ENCODE peak calls at places on chromosomes 7 and 10, in eight cellular contexts. M, C, G, Q, B, T, L and E are unnamed samples.

GRCh38 chr7:130758429-130759056 is 24.5 kb upstream of the KLF14 start:
- DNase-seq in L (no peak), Q (peak; percentile 84), B (no peak), T (peak; percentile 73), G (peak; percentile 77), C (no peak), M (no peak), E (peak; percentile 57)

GRCh38 chr7:57432583-57432982 is 17.4 kb upstream of the ZNF716 start:
- DNase-seq in Q (no peak), C (no peak), G (no peak), B (no peak), L (no peak), M (no peak), T (no peak), E (no peak)

GRCh38 chr7:37921340-37921805 is 933 bp downstream of the EPDR1 start:
- DNase-seq in B (peak; percentile 30), T (peak; percentile 71), C (peak; percentile 63), Q (peak; percentile 53), L (no peak), G (peak; percentile 36), M (peak; percentile 64), E (no peak)

GRCh38 chr10:6138456-6138855 is 49.6 kb downstream of the RBM17 start:
- DNase-seq in Q (no peak), T (no peak), G (no peak), C (no peak), L (no peak), M (no peak), B (no peak), E (no peak)

GRCh38 chr7:151883872-151884271 is 7.0 kb upstream of the PRKAG2 start:
- DNase-seq in L (no peak), B (no peak), M (no peak), G (no peak), C (no peak), Q (no peak), T (no peak), E (no peak)

GRCh38 chr7:122460936-122461335 is 156.4 kb upstream of the FEZF1 start:
- DNase-seq in L (no peak), B (no peak), T (no peak), G (no peak), Q (no peak), M (no peak), C (no peak), E (no peak)

GRCh38 chr7:28855538-28856217 is 102.5 kb downstream of the TRIL start:
- DNase-seq in M (peak; percentile 96), G (peak; percentile 93), B (no peak), L (peak; percentile 37), C (no peak), Q (peak; percentile 90), T (peak; percentile 91), E (peak; percentile 86)

GRCh38 chr7:124856299-124856888 is 73.2 kb downstream of the POT1 start:
- DNase-seq in B (no peak), T (peak; percentile 59), G (peak; percentile 71), Q (peak; percentile 64), M (peak; percentile 5), C (no peak), L (no peak), E (peak; percentile 24)

GRCh38 chr7:24504871-24505270 is 68.4 kb upstream of the PALS2 start:
- DNase-seq in G (no peak), C (no peak), Q (no peak), T (no peak), M (no peak), L (no peak), B (no peak), E (no peak)

GRCh38 chr10:35822316-35822715 is 180.2 kb upstream of the FZD8 start:
- DNase-seq in M (peak; percentile 47), Q (peak; percentile 91), G (peak; percentile 76), B (peak; percentile 84), T (peak; percentile 64), C (peak; percentile 57), L (peak; percentile 65), E (peak; percentile 44)

GRCh38 chr10:115696747-115697146 is 576.3 kb downstream of the GFRA1 start:
- DNase-seq in C (no peak), Q (no peak), T (no peak), M (no peak), L (no peak), G (no peak), B (no peak), E (no peak)

GRCh38 chr10:67280405-67280804 is 354.6 kb downstream of the LRRTM3 start:
- DNase-seq in Q (no peak), T (no peak), M (no peak), B (no peak), L (no peak), C (no peak), G (no peak), E (no peak)

GRCh38 chr7:96991850-96992623 is 13.3 kb upstream of the DLX6 start:
- DNase-seq in G (no peak), Q (no peak), T (no peak), C (no peak), M (no peak), L (no peak), B (no peak), E (no peak)

GRCh38 chr10:18195060-18195799 is 55.0 kb downstream of the CACNB2 start:
- DNase-seq in L (no peak), C (no peak), M (no peak), G (peak; percentile 33), B (no peak), Q (peak; percentile 20), T (peak; percentile 20), E (peak; percentile 19)

DNA sequence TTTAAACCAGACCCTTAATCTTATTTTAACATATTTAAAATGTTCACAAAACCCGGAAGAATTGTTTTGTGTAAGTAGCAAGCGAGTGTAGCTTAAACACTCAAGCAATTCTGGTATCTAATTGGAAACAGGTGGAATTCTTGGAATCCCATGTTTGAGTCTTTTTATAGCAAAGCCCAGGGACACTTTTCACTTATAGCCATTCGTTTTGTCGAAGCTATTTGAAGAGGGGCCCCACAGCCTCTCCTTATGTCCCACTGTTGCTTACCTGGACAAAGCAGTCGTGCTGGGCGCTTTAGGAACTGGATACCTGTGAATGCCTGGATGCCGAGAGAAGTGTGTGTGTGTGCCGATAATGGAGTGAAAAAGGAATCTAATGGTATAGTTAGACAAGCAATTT is 3.3 kb downstream of the CUX1 start:
- DNase-seq in M (no peak), B (no peak), L (no peak), G (no peak), T (no peak), Q (peak; percentile 54), C (peak; percentile 22), E (no peak)
- H3K4me3 ChIP-seq in M (no peak overlapping the region), B (no peak overlapping the region), L (no peak overlapping the region), G (no peak overlapping the region), T (no peak overlapping the region), Q (no peak overlapping the region), C (no peak overlapping the region), E (no peak overlapping the region)

GRCh38 chr7:158958618-158959017 is 102.3 kb downstream of the DYNC2I1 start:
- DNase-seq in T (no peak), L (no peak), G (no peak), C (no peak), B (no peak), Q (no peak), M (no peak), E (no peak)

GRCh38 chr7:158957507-158957900 is 101.1 kb downstream of the DYNC2I1 start:
- DNase-seq in L (no peak), G (no peak), C (no peak), B (no peak), Q (no peak), M (no peak), T (no peak), E (no peak)

GRCh38 chr7:158959021-158959717 is 102.8 kb downstream of the DYNC2I1 start:
- DNase-seq in Q (no peak), M (no peak), B (no peak), T (no peak), G (no peak), L (no peak), C (no peak), E (no peak)

GRCh38 chr7:158956805-158957506 is 100.6 kb downstream of the DYNC2I1 start:
- DNase-seq in C (no peak), B (no peak), G (no peak), M (no peak), L (no peak), T (no peak), Q (no peak), E (no peak)

GRCh38 chr7:158957921-158958471 is 101.6 kb downstream of the DYNC2I1 start:
- DNase-seq in M (no peak), G (no peak), B (no peak), T (no peak), Q (no peak), L (no peak), C (peak; percentile 85), E (no peak)
- H3K4me3 ChIP-seq in M (no peak overlapping the region), G (no peak overlapping the region), B (peak overlapping the region; percentile 36), T (no peak overlapping the region), Q (no peak overlapping the region), L (peak overlapping the region; percentile 20), C (peak overlapping the region; percentile 10), E (no peak overlapping the region)

DNA sequence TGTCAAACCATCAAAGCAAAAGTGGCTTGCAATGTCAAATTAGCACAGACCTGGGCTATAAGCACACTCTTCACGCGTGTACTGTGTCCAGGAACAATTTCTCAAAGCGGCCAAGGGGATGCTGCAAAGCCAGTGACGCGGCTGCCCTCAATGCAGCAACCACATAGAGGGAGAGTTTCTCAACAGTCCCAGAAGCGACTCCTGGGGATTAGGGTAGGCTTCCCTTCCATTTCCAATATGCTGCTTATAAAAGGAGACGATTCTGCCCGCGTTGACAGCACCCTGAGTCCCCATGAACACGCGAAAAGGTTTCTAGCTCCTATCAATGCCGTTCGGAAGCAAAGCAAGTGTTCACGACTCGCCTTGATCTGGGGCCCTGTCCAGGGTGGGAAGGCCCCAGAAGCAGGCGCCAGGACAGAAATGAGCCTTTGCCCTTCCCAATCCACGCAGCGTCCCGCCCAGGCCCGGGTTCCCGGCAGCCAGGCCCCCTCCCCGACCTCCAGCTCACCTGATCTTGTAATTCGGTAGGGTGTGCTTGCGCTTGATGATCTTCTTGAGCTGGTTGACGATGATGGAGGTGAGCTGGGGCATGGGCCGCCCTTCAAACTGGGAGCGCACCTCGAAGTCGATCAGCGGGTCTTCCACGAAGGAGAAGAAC is 1.3 kb downstream of the PDZD8 start:
- DNase-seq in M (no peak), C (peak; percentile 60), G (peak; percentile 74), L (no peak), T (peak; percentile 50), B (peak; percentile 53), Q (peak; percentile 58), E (no peak)
- H3K4me3 ChIP-seq in M (peak overlapping the region; percentile 84), C (peak overlapping the region; percentile 95), G (peak overlapping the region; percentile 96), L (peak overlapping the region; percentile 90), T (peak overlapping the region; percentile 64), B (peak overlapping the region; percentile 93), Q (peak overlapping the region; percentile 89), E (peak overlapping the region; percentile 85)

GRCh38 chr10:48459270-48460147 is 145.4 kb downstream of the ARHGAP22 start:
- DNase-seq in Q (no peak), L (no peak), T (no peak), M (no peak), G (no peak), B (no peak), C (no peak), E (no peak)

GRCh38 chr10:48457949-48458661 is 146.8 kb downstream of the ARHGAP22 start:
- DNase-seq in C (no peak), L (no peak), G (no peak), B (no peak), T (no peak), Q (no peak), M (no peak), E (no peak)

GRCh38 chr10:48458662-48459048 is 146.2 kb downstream of the ARHGAP22 start:
- DNase-seq in M (no peak), L (no peak), T (no peak), Q (no peak), C (no peak), B (no peak), G (no peak), E (no peak)

GRCh38 chr10:48461623-48462481 is 143.0 kb downstream of the ARHGAP22 start:
- DNase-seq in C (no peak), T (no peak), B (no peak), G (no peak), M (no peak), Q (no peak), L (no peak), E (no peak)

GRCh38 chr10:48460148-48460545 is 144.7 kb downstream of the ARHGAP22 start:
- DNase-seq in G (no peak), C (no peak), Q (no peak), B (no peak), M (no peak), T (no peak), L (no peak), E (no peak)
- H3K4me3 ChIP-seq in G (no peak overlapping the region), C (no peak overlapping the region), Q (no peak overlapping the region), B (no peak overlapping the region), M (no peak overlapping the region), T (no peak overlapping the region), L (no peak overlapping the region), E (no peak overlapping the region)